ENCODE peak calls at places on chromosomes 4 and X, in eight cellular contexts. L is spleen, W is esophagus muscularis mucosa, A is HL-60, O is endothelial cell of umbilical vein, T is stomach, K is SK-N-SH, N is GM12891. R is an unnamed sample.

GRCh38 chrX:131729295-131729694 is 185.4 kb downstream of the OR13H1 start:
- DNase-seq in L (peak), W (no peak), A (no peak), O (no peak), T (peak), K (peak), N (no peak), R (no peak)

GRCh38 chr4:85084371-85085170 is 118.1 kb upstream of the WDFY3 start:
- DNase-seq in L (no peak), W (no peak), A (peak), O (peak), T (no peak), K (peak), N (peak), R (peak)

GRCh38 chr4:10114147-10114546 is 2.5 kb downstream of the WDR1 start:
- DNase-seq in L (no peak), W (no peak), A (no peak), O (no peak), T (no peak), K (no peak), N (no peak), R (no peak)

GRCh38 chr4:5341151-5341925 is 290.1 kb downstream of the STK32B start:
- DNase-seq in L (no peak), W (no peak), A (no peak), O (no peak), T (no peak), K (no peak), N (no peak), R (no peak)

GRCh38 chr4:185016946-185017797 is 1.1 kb upstream of the HELT start:
- DNase-seq in L (no peak), W (no peak), A (no peak), O (no peak), T (no peak), K (no peak), N (no peak), R (no peak)

GRCh38 chr4:112767386-112767785 is 130.4 kb downstream of the LARP7 start:
- DNase-seq in L (no peak), W (no peak), A (no peak), O (no peak), T (no peak), K (no peak), N (no peak), R (no peak)

GRCh38 chr4:3257691-3258482 is 8.9 kb downstream of the MSANTD1 start:
- DNase-seq in L (peak), W (no peak), A (peak), O (no peak), T (peak), K (no peak), N (peak), R (peak)

GRCh38 chr4:80266267-80266901 is at the start of gene FGF5:
- DNase-seq in L (peak), W (no peak), A (peak), O (peak), T (no peak), K (peak), N (no peak), R (no peak)

GRCh38 chr4:2289955-2290333 is 28.0 kb upstream of the MXD4 start:
- DNase-seq in L (no peak), W (no peak), A (no peak), O (no peak), T (no peak), K (no peak), N (no peak), R (peak)

GRCh38 chrX:72498782-72499181 is 73.9 kb downstream of the HDAC8 start:
- DNase-seq in L (no peak), W (no peak), A (no peak), O (no peak), T (no peak), K (no peak), N (no peak), R (no peak)

GRCh38 chrX:21800344-21800770 is 39.1 kb upstream of the MBTPS2 start:
- DNase-seq in L (no peak), W (no peak), A (no peak), O (no peak), T (no peak), K (no peak), N (no peak), R (no peak)

GRCh38 chr4:6471303-6472007 is 959 bp downstream of the PPP2R2C start:
- DNase-seq in L (peak), W (peak), A (no peak), O (no peak), T (no peak), K (peak), N (no peak), R (no peak)

GRCh38 chr4:80097395-80098177 is 24.6 kb upstream of the ANTXR2 start:
- DNase-seq in L (no peak), W (no peak), A (no peak), O (peak), T (no peak), K (peak), N (no peak), R (no peak)

GRCh38 chrX:100939336-100939735 is 10.6 kb upstream of the XKRX start:
- DNase-seq in L (no peak), W (no peak), A (no peak), O (no peak), T (no peak), K (no peak), N (no peak), R (no peak)

GRCh38 chr4:105895609-105896460 is 564 bp downstream of the NPNT start:
- DNase-seq in L (no peak), W (no peak), A (no peak), O (no peak), T (no peak), K (peak), N (peak), R (peak)

GRCh38 chr4:37922323-37922722 is 31.4 kb downstream of the TBC1D1 start:
- DNase-seq in L (no peak), W (no peak), A (no peak), O (no peak), T (no peak), K (no peak), N (no peak), R (no peak)

GRCh38 chrX:65871671-65872311 is 168.1 kb downstream of the VSIG4 start:
- DNase-seq in L (no peak), W (no peak), A (no peak), O (no peak), T (no peak), K (no peak), N (no peak), R (no peak)

GRCh38 chr4:176775326-176775725 is 17.4 kb downstream of the VEGFC start:
- DNase-seq in L (no peak), W (no peak), A (no peak), O (no peak), T (no peak), K (no peak), N (no peak), R (no peak)

GRCh38 chr4:155854597-155855226 is 11.4 kb downstream of the ASIC5 start:
- DNase-seq in L (no peak), W (no peak), A (no peak), O (no peak), T (no peak), K (no peak), N (no peak), R (no peak)

GRCh38 chr4:128163177-128164117 is 102.3 kb downstream of the LARP1B start:
- DNase-seq in L (no peak), W (no peak), A (no peak), O (peak), T (no peak), K (no peak), N (no peak), R (no peak)

GRCh38 chr4:140049924-140050681 is 103.9 kb downstream of the MAML3 start:
- DNase-seq in L (no peak), W (no peak), A (no peak), O (peak), T (no peak), K (peak), N (no peak), R (no peak)

GRCh38 chr4:17315459-17315858 is 196.4 kb downstream of the QDPR start:
- DNase-seq in L (no peak), W (no peak), A (no peak), O (no peak), T (no peak), K (no peak), N (no peak), R (no peak)

GRCh38 chr4:116628598-116628997 is 456.8 kb downstream of the TRAM1L1 start:
- DNase-seq in L (no peak), W (no peak), A (no peak), O (no peak), T (no peak), K (no peak), N (no peak), R (no peak)

GRCh38 chr4:48109413-48110263 is 24.4 kb downstream of the TXK start:
- DNase-seq in L (no peak), W (no peak), A (no peak), O (peak), T (no peak), K (peak), N (peak), R (no peak)

GRCh38 chr4:158769175-158769831 is 477 bp downstream of the FNIP2 start:
- DNase-seq in L (peak), W (no peak), A (no peak), O (peak), T (peak), K (no peak), N (peak), R (peak)

GRCh38 chr4:31923634-31924033 is 1203.5 kb downstream of the PCDH7 start:
- DNase-seq in L (no peak), W (no peak), A (no peak), O (no peak), T (no peak), K (no peak), N (no peak), R (no peak)

DNA sequence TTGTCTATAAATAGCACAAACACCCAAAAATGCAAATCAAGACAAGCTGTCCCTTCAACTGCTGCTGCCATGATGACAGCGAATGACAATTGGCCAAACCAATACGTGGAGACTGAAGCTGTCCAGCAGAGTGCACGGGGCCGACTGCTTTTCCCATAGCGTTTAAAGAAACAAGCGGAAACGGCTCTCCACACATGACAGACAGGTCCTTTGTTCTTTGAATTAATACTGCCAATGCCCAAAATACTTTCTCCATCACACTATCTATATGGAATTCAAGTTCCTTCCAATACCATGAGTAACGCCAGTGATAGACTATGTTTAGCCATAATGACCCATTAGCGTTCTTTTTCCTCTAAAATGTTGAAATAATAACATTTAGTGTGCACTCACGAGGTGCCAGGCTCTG is 35.5 kb downstream of the AFAP1 start:
- DNase-seq in L (no peak), W (no peak), A (no peak), O (peak), T (no peak), K (no peak), N (no peak), R (no peak)
- TF ChIP-seq POLR2AphosphoS5 in L (no peak), W (no peak), A (no peak), O (peak), T (no peak), K (no peak), N (no peak), R (no peak)

DNA sequence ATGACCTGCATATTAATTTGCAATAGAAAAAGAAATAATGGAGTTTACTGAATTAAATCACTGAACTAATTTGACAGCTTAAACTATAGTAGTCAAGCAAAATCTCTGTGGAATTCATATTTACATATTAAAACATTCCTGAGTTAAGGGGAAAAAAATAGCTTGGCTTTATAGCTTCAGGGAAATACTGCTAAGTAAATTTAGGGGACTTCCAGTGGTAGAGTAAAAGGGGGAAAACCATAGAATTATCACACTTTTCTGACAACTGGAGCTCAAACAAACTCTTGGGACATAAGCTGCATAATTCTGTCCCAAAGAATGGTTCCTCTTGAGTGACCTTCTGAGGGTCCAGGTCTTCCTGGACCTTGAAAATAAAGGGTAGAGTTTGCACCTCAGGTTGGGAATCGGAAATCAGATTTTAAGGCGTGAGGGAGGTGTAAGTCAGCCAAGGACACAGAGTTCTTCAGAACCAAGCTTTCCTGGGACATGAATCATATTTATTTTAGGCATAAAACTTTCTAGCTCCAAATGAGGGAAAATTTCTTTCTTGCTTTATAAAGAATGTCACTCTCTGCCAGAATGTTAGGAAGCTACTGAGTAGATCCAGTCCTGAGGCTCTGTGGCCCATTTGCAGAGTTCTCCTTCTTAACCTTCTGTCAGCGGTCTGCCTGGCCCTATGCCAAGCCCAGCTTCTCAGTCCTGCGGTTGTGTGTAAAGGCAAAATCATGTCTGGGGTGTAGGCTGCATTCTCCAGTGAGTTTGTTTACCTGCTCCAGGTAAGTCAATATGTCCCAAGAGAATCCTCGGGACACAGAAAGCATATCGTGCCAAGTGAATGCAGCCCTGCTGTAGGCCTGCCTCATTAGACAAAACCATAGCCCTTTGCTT is 28.9 kb upstream of the CCNI start:
- DNase-seq in L (no peak), W (peak), A (no peak), O (no peak), T (peak), K (no peak), N (no peak), R (peak)
- TF ChIP-seq POLR2AphosphoS5 in L (no peak), W (peak), A (no peak), O (no peak), T (no peak), K (no peak), N (no peak), R (no peak)

GRCh38 chr4:99087887-99088484 is 602 bp downstream of the ADH5 start:
- DNase-seq in L (no peak), W (peak), A (peak), O (peak), T (peak), K (peak), N (peak), R (no peak)
- TF ChIP-seq POLR2AphosphoS5 in L (no peak), W (peak), A (no peak), O (no peak), T (no peak), K (no peak), N (no peak), R (no peak)

DNA sequence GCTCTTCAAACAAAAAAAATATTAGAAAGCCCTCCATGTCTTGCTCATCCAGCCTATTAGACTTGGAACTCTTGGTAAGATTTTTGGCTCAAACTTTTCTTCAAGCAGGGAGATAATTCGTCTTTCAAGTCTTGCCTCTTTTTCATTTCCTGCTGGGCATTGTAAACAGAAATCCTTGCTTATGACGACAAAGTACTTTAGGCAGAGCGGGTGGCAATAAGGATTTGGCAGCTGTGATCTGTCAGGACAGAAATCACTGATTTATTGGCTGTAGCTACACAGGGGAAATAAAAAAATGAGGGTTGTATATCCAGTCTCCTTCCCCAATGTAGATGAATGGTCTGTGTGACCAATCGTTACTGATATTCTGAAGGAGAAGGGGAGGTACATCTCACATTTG is 121.5 kb downstream of the SLC4A4 start:
- DNase-seq in L (no peak), W (no peak), A (no peak), O (no peak), T (no peak), K (no peak), N (no peak), R (no peak)
- TF ChIP-seq POLR2AphosphoS5 in L (no peak), W (no peak), A (no peak), O (no peak), T (no peak), K (no peak), N (no peak), R (no peak)

GRCh38 chr4:40672528-40673522 is 43.2 kb upstream of the RBM47 start:
- DNase-seq in L (no peak), W (no peak), A (peak), O (peak), T (no peak), K (no peak), N (peak), R (peak)
- TF ChIP-seq POLR2AphosphoS5 in L (no peak), W (no peak), A (peak), O (no peak), T (peak), K (peak), N (peak), R (peak)

DNA sequence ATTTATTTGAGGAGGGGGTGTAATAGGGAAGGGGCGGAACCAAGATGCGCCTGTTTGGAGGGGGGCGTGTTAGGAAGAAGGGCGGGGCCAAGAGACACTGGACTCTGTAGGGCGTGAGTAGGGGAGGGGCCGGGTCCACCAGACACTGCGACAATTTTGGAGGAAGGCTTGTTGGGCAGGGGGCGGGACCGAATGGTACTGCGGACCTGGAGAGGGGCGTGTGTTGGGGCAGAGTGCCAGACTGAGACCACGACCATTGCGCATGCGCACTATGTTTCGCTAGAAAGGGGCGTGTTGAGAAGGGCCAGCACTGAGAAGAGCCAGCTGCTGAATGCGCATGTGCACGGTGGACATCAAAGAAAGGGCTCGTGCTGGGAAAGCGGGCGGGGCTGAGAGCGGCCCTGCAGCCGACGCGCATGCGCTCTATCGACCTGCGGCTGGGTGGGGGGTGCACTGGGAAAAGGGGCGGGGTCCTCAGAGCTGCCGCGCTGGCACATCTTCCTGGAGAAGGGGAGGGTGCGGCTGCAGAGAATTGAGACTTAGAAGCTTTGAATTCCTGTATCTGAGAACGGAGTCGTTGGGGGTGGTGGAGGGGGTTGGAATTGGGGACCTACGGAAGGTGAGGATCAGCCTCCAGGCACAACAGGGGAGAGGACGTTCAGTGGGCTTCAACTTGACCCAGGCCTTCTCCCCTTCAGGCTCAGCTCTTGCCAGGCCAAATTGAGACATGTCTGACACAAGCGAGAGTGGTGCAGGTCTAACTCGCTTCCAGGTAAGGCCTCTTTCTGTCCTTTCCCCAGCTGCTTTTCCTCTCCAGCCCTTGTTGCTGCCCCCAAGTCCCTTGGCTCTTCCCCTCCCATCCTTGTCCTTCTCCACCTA is 1.3 kb downstream of the MAGED2 start:
- DNase-seq in L (peak), W (peak), A (peak), O (peak), T (peak), K (peak), N (peak), R (peak)
- TF ChIP-seq POLR2AphosphoS5 in L (peak), W (peak), A (no peak), O (peak), T (peak), K (no peak), N (no peak), R (no peak)

R was measured in upper lobe of left lung.